ENCODE peak calls at places on chromosomes 12 and 14, in six cellular contexts. S is heart left ventricle; K is transverse colon; C is CD8-positive, alpha-beta memory T cell; O is GM23338; F is left ventricle myocardium inferior. N is an unnamed sample.

GRCh38 chr14:71317385-71318096 is 410.3 kb downstream of the PCNX1 start:
- DNase-seq in S (no peak), K (no peak), C (no peak), O (no peak), F (no peak), N (no peak)

GRCh38 chr12:29241821-29242591 is 92.9 kb downstream of the FAR2 start:
- DNase-seq in S (peak; percentile 19), K (peak; percentile 37), C (no peak), O (peak; percentile 10), F (no peak), N (no peak)

GRCh38 chr14:101997429-101998336 is 33.3 kb downstream of the DYNC1H1 start:
- DNase-seq in S (no peak), K (no peak), C (no peak), O (no peak), F (no peak), N (no peak)

GRCh38 chr14:31286456-31287293 is 79.1 kb upstream of the HECTD1 start:
- DNase-seq in S (no peak), K (no peak), C (peak; percentile 50), O (peak; percentile 57), F (no peak), N (no peak)

GRCh38 chr12:75526655-75527511 is 15.5 kb upstream of the KRR1 start:
- DNase-seq in S (no peak), K (no peak), C (no peak), O (peak; percentile 61), F (no peak), N (no peak)

GRCh38 chr14:91889477-91890211 is 22.3 kb upstream of the TC2N start:
- DNase-seq in S (peak; percentile 48), K (peak; percentile 32), C (no peak), O (no peak), F (no peak), N (no peak)

GRCh38 chr14:36820111-36820709 is 158.6 kb downstream of the PAX9 start:
- DNase-seq in S (no peak), K (no peak), C (no peak), O (no peak), F (no peak), N (no peak)

GRCh38 chr14:60090864-60091519 is 731 bp upstream of the PCNX4 start:
- DNase-seq in S (peak; percentile 50), K (peak; percentile 31), C (no peak), O (peak; percentile 32), F (peak; percentile 33), N (peak; percentile 45)

GRCh38 chr12:49783917-49784676 is 42.7 kb downstream of the TMBIM6 start:
- DNase-seq in S (no peak), K (no peak), C (no peak), O (no peak), F (no peak), N (no peak)

GRCh38 chr12:80692114-80692513 is 15.3 kb upstream of the MYF6 start:
- DNase-seq in S (no peak), K (no peak), C (no peak), O (no peak), F (no peak), N (no peak)

GRCh38 chr14:95741051-95741490 is 27.1 kb upstream of the TCL1A start:
- DNase-seq in S (no peak), K (no peak), C (no peak), O (no peak), F (no peak), N (no peak)

GRCh38 chr12:16385779-16386646 is 38.6 kb downstream of the MGST1 start:
- DNase-seq in S (peak; percentile 22), K (peak; percentile 23), C (no peak), O (peak; percentile 65), F (no peak), N (no peak)

GRCh38 chr12:22409071-22409951 is 74.8 kb upstream of the ST8SIA1 start:
- DNase-seq in S (no peak), K (no peak), C (peak; percentile 86), O (no peak), F (no peak), N (no peak)

GRCh38 chr14:47660158-47660557 is 15.2 kb downstream of the MDGA2 start:
- DNase-seq in S (no peak), K (no peak), C (no peak), O (no peak), F (no peak), N (no peak)

GRCh38 chr14:22147716-22148115 is 441.3 kb downstream of the DAD1 start:
- DNase-seq in S (no peak), K (no peak), C (no peak), O (peak; percentile 16), F (no peak), N (no peak)

GRCh38 chr14:23478109-23478698 is 8.7 kb downstream of the NGDN start:
- DNase-seq in S (peak; percentile 44), K (peak; percentile 51), C (peak; percentile 73), O (peak; percentile 78), F (peak; percentile 26), N (peak; percentile 52)

GRCh38 chr12:6605425-6606330 is 1.5 kb downstream of the CHD4 start:
- DNase-seq in S (no peak), K (no peak), C (peak; percentile 71), O (peak; percentile 82), F (peak; percentile 17), N (no peak)

GRCh38 chr12:43805149-43805856 is 814 bp downstream of the TWF1 start:
- DNase-seq in S (no peak), K (no peak), C (no peak), O (peak; percentile 8), F (no peak), N (no peak)

GRCh38 chr12:54166543-54167499 is 22.0 kb downstream of the SMUG1 start:
- DNase-seq in S (no peak), K (no peak), C (no peak), O (no peak), F (no peak), N (no peak)

GRCh38 chr12:122516544-122517361 is 10.0 kb downstream of the RSRC2 start:
- DNase-seq in S (no peak), K (no peak), C (no peak), O (no peak), F (no peak), N (no peak)

GRCh38 chr14:103699901-103700752 is 15.1 kb downstream of the XRCC3 start:
- DNase-seq in S (peak; percentile 31), K (no peak), C (no peak), O (no peak), F (peak; percentile 21), N (peak; percentile 42)

GRCh38 chr12:4030938-4031702 is 157.9 kb upstream of the PARP11 start:
- DNase-seq in S (peak; percentile 86), K (peak; percentile 92), C (peak; percentile 76), O (peak; percentile 97), F (peak; percentile 82), N (peak; percentile 92)

DNA sequence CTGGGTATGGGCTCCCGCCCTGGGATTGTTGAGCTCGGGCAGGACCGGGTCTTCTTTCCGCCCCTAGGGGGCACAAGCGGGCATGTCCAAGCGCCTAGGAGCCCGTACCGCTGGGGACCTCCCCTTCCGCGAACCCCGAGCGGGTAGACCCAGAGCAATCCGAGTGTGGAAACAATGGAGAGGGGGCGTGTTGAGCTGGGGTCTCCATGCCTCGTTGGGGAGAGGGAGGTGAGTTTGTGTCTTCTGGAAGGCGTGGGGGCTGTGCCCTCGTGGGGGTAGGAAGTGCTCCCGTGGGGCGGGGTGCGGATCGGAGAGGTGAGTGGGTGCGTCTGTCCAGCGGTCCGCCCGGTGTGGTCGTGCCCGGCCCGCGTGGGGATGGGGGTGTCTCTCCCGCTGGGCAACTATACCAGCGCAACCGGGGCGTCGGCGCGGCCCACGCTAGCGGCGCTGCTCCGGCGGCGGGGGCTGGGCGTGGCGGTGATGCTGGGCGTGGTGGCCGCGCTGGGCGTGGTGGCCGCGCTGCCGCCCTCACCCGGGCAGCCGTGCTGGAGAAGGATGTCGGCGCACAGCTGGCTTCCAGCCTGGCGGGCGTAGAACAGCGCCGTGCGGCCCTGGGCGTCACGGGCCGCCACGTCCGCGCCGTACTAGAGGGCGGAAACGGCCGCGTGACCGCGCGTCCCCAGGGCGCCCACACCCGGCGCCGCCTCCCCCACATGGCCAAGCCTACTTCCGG is 12.2 kb downstream of the AGAP2 start:
- DNase-seq in S (peak; percentile 75), K (peak; percentile 87), C (no peak), O (peak; percentile 96), F (peak; percentile 73), N (peak; percentile 84)
- H3K4me3 ChIP-seq in S (peak overlapping the region; percentile 62), K (peak overlapping the region; percentile 28), C (no peak overlapping the region), O (peak overlapping the region; percentile 71), F (peak overlapping the region; percentile 78), N (peak overlapping the region; percentile 75)

GRCh38 chr12:52205584-52206308 is 13.9 kb upstream of the KRT80 start:
- DNase-seq in S (no peak), K (no peak), C (peak; percentile 12), O (no peak), F (no peak), N (no peak)
- H3K4me1 ChIP-seq in S (peaks cover 6% of the 10 kb centered on the region), K (peaks cover 6% of the 10 kb centered on the region), C (no peaks in the 10 kb centered on the region), O (peaks cover 5% of the 10 kb centered on the region), F (peaks cover 42% of the 10 kb centered on the region), N (peaks cover 27% of the 10 kb centered on the region)

GRCh38 chr14:80902608-80903007 is 38.9 kb downstream of the CEP128 start:
- DNase-seq in S (no peak), K (no peak), C (no peak), O (no peak), F (no peak), N (no peak)

GRCh38 chr14:80906946-80907345 is 34.6 kb downstream of the CEP128 start:
- DNase-seq in S (no peak), K (no peak), C (no peak), O (no peak), F (no peak), N (no peak)

GRCh38 chr14:80906336-80906735 is 35.2 kb downstream of the CEP128 start:
- DNase-seq in S (no peak), K (no peak), C (no peak), O (no peak), F (no peak), N (no peak)

GRCh38 chr14:80901260-80901659 is 40.3 kb downstream of the CEP128 start:
- DNase-seq in S (no peak), K (no peak), C (no peak), O (no peak), F (no peak), N (no peak)

GRCh38 chr14:80901813-80902212 is 39.7 kb downstream of the CEP128 start:
- DNase-seq in S (no peak), K (no peak), C (no peak), O (no peak), F (no peak), N (no peak)
- H3K4me3 ChIP-seq in S (no peak overlapping the region), K (no peak overlapping the region), C (no peak overlapping the region), O (no peak overlapping the region), F (no peak overlapping the region), N (no peak overlapping the region)

DNA sequence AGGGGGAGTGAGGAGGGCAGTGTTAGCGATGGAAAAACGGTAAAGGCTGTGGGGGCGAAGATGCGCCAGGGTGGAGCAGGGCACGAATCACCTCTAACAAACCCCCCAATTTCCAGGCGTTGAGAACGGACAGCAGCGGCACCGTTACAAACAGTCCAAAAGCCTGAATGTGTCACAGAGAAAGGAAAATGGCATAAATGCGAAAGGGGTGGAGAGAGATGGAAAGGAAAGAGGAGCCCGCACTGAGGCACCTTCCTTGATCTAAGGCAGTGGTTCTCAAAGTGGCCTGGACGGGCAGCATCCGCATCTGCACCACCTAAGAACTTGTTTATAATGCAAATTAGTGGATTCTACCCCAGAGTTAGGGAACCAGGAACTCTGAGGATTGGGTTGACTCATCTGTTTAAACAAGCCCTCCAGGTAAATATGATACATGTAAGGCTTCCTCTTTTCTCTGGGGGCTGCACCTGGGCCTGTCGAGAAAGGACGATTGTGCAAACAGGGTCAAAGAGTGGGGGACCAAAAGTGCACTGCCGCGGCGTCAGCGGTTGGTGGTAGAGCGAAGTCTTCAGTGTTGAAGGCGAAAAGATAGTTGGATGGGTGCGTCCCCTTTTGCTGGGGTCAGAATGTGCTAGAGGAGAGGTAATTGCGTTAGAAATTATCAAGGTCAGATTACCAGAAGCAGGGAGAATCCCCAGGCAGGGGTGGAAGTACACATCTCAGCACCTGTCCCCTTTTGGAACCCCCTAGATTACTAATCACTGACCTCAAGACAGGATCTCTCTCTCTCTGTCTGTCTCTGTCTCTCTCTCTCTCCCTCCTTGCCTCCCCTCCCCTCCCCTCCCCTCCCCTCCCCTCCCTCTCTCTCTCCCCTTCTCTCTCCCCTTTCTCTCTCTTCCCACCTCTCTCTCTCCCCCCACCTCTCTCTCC is 1.3 kb upstream of the KCNH5 start:
- DNase-seq in S (no peak), K (no peak), C (no peak), O (peak; percentile 68), F (no peak), N (no peak)
- H3K4me1 ChIP-seq in S (no peaks in the 10 kb centered on the region), K (peaks cover 15% of the 10 kb centered on the region), C (no peaks in the 10 kb centered on the region), O (peaks cover 25% of the 10 kb centered on the region), F (peaks cover 15% of the 10 kb centered on the region), N (peaks cover 15% of the 10 kb centered on the region)

N was measured in lower lobe of right lung.